ENCODE peak calls at places on chromosomes 11 and 22, in five cellular contexts. Z, A, O, J and L are unnamed samples.

GRCh38 chr11:45622283-45622682 is 43.1 kb downstream of the CHST1 start:
- DNase-seq in A (no peak), J (peak), Z (no peak), O (no peak), L (no peak)

GRCh38 chr22:36160499-36160942 is at the start of gene APOL3:
- DNase-seq in A (no peak), Z (no peak), O (peak), J (peak), L (peak)

GRCh38 chr22:49761836-49762235 is 65.8 kb downstream of the BRD1 start:
- DNase-seq in A (no peak), J (no peak), O (no peak), Z (no peak), L (no peak)

GRCh38 chr11:41102471-41102870 is 357.0 kb downstream of the LRRC4C start:
- DNase-seq in Z (no peak), J (no peak), A (no peak), O (no peak), L (no peak)

GRCh38 chr11:91700854-91701253 is 523.8 kb upstream of the FAT3 start:
- DNase-seq in J (no peak), Z (no peak), O (no peak), A (no peak), L (no peak)

GRCh38 chr22:17199131-17199731 is 20.0 kb downstream of the ADA2 start:
- DNase-seq in Z (no peak), A (no peak), J (no peak), O (no peak), L (no peak)

GRCh38 chr11:28619870-28620540 is 511.8 kb downstream of the METTL15 start:
- DNase-seq in J (no peak), O (no peak), A (no peak), Z (peak), L (no peak)

GRCh38 chr11:83760942-83761341 is 474.8 kb upstream of the CCDC90B start:
- DNase-seq in O (no peak), A (no peak), Z (no peak), J (no peak), L (no peak)

GRCh38 chr22:44645083-44645482 is 56.9 kb upstream of the PRR5 start:
- DNase-seq in A (no peak), J (no peak), O (no peak), Z (no peak), L (no peak)

GRCh38 chr11:107493117-107493516 is 35.5 kb upstream of the CWF19L2 start:
- DNase-seq in J (no peak), O (no peak), A (no peak), Z (peak), L (no peak)

GRCh38 chr11:35525501-35526175 is at the start of gene PAMR1:
- DNase-seq in Z (no peak), A (no peak), J (peak), O (peak), L (peak)

GRCh38 chr11:114651145-114651718 is 27.1 kb upstream of the NXPE2 start:
- DNase-seq in J (no peak), A (no peak), O (no peak), Z (no peak), L (no peak)

GRCh38 chr11:45603930-45604682 is 61.3 kb downstream of the CHST1 start:
- DNase-seq in J (no peak), A (no peak), Z (no peak), O (no peak), L (no peak)

GRCh38 chr11:57399221-57399620 is 8.8 kb upstream of the PRG2 start:
- DNase-seq in Z (no peak), J (no peak), A (no peak), O (no peak), L (no peak)

GRCh38 chr11:35517481-35517880 is 7.9 kb downstream of the PAMR1 start:
- DNase-seq in Z (no peak), J (no peak), A (no peak), O (no peak), L (no peak)

GRCh38 chr11:115330693-115331482 is 173.3 kb downstream of the CADM1 start:
- DNase-seq in Z (no peak), O (no peak), J (no peak), A (no peak), L (no peak)

DNA sequence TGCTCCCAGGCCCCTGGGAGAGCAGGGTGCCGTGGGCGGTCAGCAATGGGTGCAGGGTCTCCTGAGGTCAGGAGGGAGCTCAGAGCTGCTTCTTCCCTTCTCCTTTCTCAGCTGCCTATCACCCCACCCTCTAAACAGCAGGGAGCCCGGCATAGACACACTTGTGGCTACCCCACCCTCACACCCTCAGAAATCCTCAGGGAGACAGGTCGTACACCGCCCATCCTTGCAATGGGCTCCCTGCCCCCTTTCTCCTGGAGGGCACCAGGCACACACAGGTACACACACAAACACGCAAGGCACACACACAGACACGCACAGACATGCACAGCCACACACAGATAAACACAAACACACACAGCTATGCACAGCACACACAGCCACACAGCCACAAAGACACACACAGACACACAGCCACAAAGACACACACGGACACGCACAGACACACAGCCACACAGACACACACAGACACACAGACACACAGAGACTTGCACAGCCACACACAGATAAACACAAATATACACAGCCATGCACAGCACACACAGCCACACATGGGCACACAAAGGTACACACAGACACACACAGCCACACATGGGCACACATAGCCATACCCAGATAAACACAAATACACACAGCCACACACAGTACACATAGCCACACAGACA is 44.9 kb upstream of the TH start:
- DNase-seq in Z (no peak), A (no peak), J (peak), O (no peak), L (no peak)
- H3K4me3 ChIP-seq in Z (no peak), A (no peak), J (no peak), O (no peak), L (no peak)

GRCh38 chr22:25110846-25111578 is 88.6 kb upstream of the CRYBB3 start:
- DNase-seq in Z (peak), O (peak), J (no peak), A (peak), L (peak)
- TF ChIP-seq EP300 in Z (no peak), O (no peak), J (no peak), A (no peak), L (no peak)

GRCh38 chr11:94127632-94128031 is 1.0 kb upstream of the PANX1 start:
- DNase-seq in Z (no peak), A (no peak), J (no peak), O (no peak), L (no peak)
- H3K4me3 ChIP-seq in Z (peak), A (no peak), J (peak), O (peak), L (peak)

GRCh38 chr11:130396965-130397364 is 31.4 kb downstream of the ADAMTS8 start:
- DNase-seq in Z (no peak), J (no peak), A (no peak), O (no peak), L (no peak)

GRCh38 chr11:130390071-130390758 is 38.2 kb downstream of the ADAMTS8 start:
- DNase-seq in O (no peak), J (no peak), Z (peak), A (no peak), L (no peak)

GRCh38 chr11:130388607-130389205 is 39.7 kb downstream of the ADAMTS8 start:
- DNase-seq in A (no peak), J (no peak), O (no peak), Z (no peak), L (no peak)

GRCh38 chr11:130389315-130389935 is 39.0 kb downstream of the ADAMTS8 start:
- DNase-seq in O (no peak), A (no peak), J (no peak), Z (no peak), L (no peak)

DNA sequence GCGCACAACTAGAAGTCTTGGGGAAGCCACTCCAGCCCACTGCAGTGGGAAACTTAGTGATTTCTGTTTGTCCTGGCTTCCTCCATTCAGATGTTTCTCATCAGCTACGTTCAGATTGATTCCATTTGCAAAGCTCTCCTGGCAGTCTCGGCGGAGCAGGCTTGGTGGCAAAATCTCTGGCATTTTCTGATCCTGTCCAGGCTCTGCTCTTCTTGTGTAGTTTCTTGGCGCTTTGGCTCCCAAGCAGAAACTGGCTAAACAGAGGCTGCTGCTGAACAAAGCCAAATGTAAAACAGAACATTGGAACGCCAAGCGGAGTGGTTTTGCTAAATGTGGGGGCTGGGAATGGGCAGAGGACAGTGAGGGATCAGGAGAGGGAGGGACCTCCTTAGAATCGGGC is 36.7 kb downstream of the ADAMTS8 start:
- DNase-seq in A (no peak), Z (no peak), O (peak), J (no peak), L (no peak)
- TF ChIP-seq EP300 in A (no peak), Z (no peak), O (no peak), J (no peak), L (no peak)

GRCh38 chr22:19644314-19645223 is 69.7 kb upstream of the SEPTIN5 start:
- DNase-seq in A (peak), Z (no peak), O (peak), J (no peak), L (peak)

GRCh38 chr22:19646383-19646782 is 67.9 kb upstream of the SEPTIN5 start:
- DNase-seq in A (no peak), J (no peak), Z (no peak), O (no peak), L (no peak)

GRCh38 chr22:19645391-19645790 is 68.9 kb upstream of the SEPTIN5 start:
- DNase-seq in J (no peak), Z (no peak), O (peak), A (peak), L (no peak)

GRCh38 chr22:19643448-19644313 is 70.6 kb upstream of the SEPTIN5 start:
- DNase-seq in A (peak), Z (no peak), J (no peak), O (no peak), L (no peak)

GRCh38 chr22:19645905-19646304 is 68.4 kb upstream of the SEPTIN5 start:
- DNase-seq in Z (no peak), O (peak), J (no peak), A (no peak), L (no peak)
- H3K4me3 ChIP-seq in Z (no peak), O (no peak), J (no peak), A (no peak), L (no peak)

GRCh38 chr11:34234086-34234740 is 123.6 kb downstream of the ABTB2 start:
- DNase-seq in O (no peak), J (no peak), A (peak), Z (no peak), L (no peak)
- TF ChIP-seq EP300 in O (no peak), J (no peak), A (peak), Z (no peak), L (no peak)

DNA sequence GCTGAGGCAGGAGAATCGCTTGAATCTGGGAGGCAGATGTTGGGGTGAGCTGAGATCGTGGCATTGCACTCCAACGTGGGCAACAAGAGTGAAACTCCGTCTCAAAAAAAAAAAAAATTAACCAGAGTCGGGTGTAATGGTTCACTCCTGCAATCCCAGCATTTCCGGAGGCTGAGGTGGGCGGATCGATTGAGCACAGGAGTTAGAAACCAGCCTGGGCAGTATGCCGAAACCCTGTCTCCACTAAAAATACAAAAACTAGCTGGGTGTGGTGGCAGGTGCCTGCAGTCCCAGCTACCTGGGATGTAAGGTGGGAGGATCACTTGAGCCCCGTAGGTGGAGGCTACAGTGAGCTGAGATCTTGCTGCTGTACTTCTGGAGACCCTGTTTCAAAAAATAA is 1.5 kb downstream of the RANGAP1 start:
- DNase-seq in A (no peak), Z (no peak), O (no peak), J (no peak), L (no peak)
- H3K4me3 ChIP-seq in A (peak), Z (peak), O (no peak), J (no peak), L (no peak)

GRCh38 chr11:124898711-124899110 is 1.0 kb upstream of the ROBO4 start:
- DNase-seq in J (no peak), O (peak), Z (no peak), A (no peak), L (peak)
- TF ChIP-seq EP300 in J (no peak), O (no peak), Z (no peak), A (no peak), L (no peak)